ENCODE peak calls at places on chromosomes 3 and 15, in four cellular contexts. H is upper lobe of right lung; V is heart left ventricle; M is CD8-positive, alpha-beta T cell. Y is an unnamed sample.
A peak's percentile ranks its signal among the peaks of the same experiment; 100 is the strongest.

GRCh38 chr15:70763120-70763949 is at the start of gene UACA:
- DNase-seq in H (peak; percentile 94), V (peak; percentile 97), M (peak; percentile 53), Y (peak; percentile 84)

GRCh38 chr3:23830869-23831484 is 25.2 kb downstream of the UBE2E1 start:
- DNase-seq in H (no peak), V (no peak), M (no peak), Y (peak; percentile 54)

GRCh38 chr3:161284989-161285388 is 63.9 kb downstream of the NMD3 start:
- DNase-seq in H (no peak), V (no peak), M (no peak), Y (no peak)

GRCh38 chr3:33807190-33807589 is 8.8 kb downstream of the PDCD6IP start:
- DNase-seq in H (no peak), V (no peak), M (no peak), Y (no peak)

GRCh38 chr3:127288921-127289645 is 1.2 kb upstream of the PRR20G start:
- DNase-seq in H (no peak), V (no peak), M (no peak), Y (no peak)

GRCh38 chr15:76175442-76175841 is 115.7 kb downstream of the TMEM266 start:
- DNase-seq in H (no peak), V (no peak), M (no peak), Y (no peak)

GRCh38 chr3:71724584-71725278 is 471 bp downstream of the EIF4E3 start:
- DNase-seq in H (peak; percentile 79), V (peak; percentile 77), M (peak; percentile 21), Y (peak; percentile 29)

GRCh38 chr3:16053794-16054193 is 120.7 kb upstream of the GALNT15 start:
- DNase-seq in H (no peak), V (no peak), M (no peak), Y (no peak)

GRCh38 chr3:32488609-32489008 is 14.0 kb downstream of the CMTM6 start:
- DNase-seq in H (no peak), V (no peak), M (no peak), Y (no peak)

GRCh38 chr3:42747581-42747980 is 25.5 kb downstream of the CCDC13 start:
- DNase-seq in H (no peak), V (no peak), M (no peak), Y (no peak)

GRCh38 chr3:194779729-194780224 is 94.1 kb downstream of the FAM43A start:
- DNase-seq in H (no peak), V (no peak), M (no peak), Y (no peak)

GRCh38 chr3:37825744-37826143 is 35.9 kb upstream of the CTDSPL start:
- DNase-seq in H (no peak), V (no peak), M (no peak), Y (no peak)

GRCh38 chr15:70236306-70237103 is 138.8 kb upstream of the TLE3 start:
- DNase-seq in H (no peak), V (no peak), M (no peak), Y (no peak)

GRCh38 chr3:179373938-179374337 is 26.4 kb downstream of the MFN1 start:
- DNase-seq in H (no peak), V (no peak), M (no peak), Y (no peak)

GRCh38 chr3:197010556-197011351 is 18.9 kb downstream of the MELTF start:
- DNase-seq in H (no peak), V (peak; percentile 55), M (no peak), Y (no peak)

GRCh38 chr15:101121511-101122090 is 130.2 kb downstream of the CHSY1 start:
- DNase-seq in H (peak; percentile 85), V (peak; percentile 94), M (no peak), Y (peak; percentile 64)

GRCh38 chr15:38182900-38183299 is 69.7 kb upstream of the SPRED1 start:
- DNase-seq in H (no peak), V (no peak), M (no peak), Y (no peak)

GRCh38 chr3:58659051-58659675 is 7.4 kb downstream of the FAM3D start:
- DNase-seq in H (no peak), V (no peak), M (no peak), Y (no peak)

GRCh38 chr15:65087873-65088642 is 11.5 kb downstream of the KBTBD13 start:
- DNase-seq in H (no peak), V (peak; percentile 80), M (no peak), Y (no peak)

GRCh38 chr3:187112934-187113793 is 26.1 kb downstream of the RPL39L start:
- DNase-seq in H (no peak), V (no peak), M (no peak), Y (no peak)

GRCh38 chr3:42476225-42477160 is 25.9 kb upstream of the VIPR1 start:
- DNase-seq in H (peak; percentile 89), V (no peak), M (no peak), Y (no peak)

GRCh38 chr3:151203053-151203420 is at the start of gene GPR171:
- DNase-seq in H (no peak), V (no peak), M (peak; percentile 83), Y (peak; percentile 10)
- H3K4me3 ChIP-seq in H (peak within 1 kb of the TSS; percentile 21), V (no peak within 1 kb of the TSS), M (peak within 1 kb of the TSS; percentile 50), Y (no peak within 1 kb of the TSS)

GRCh38 chr3:66195347-66195783 is 25.4 kb upstream of the SLC25A26 start:
- DNase-seq in H (peak; percentile 71), V (peak; percentile 81), M (no peak), Y (peak; percentile 44)
- H3K4me3 ChIP-seq in H (no peak overlapping the region), V (peak overlapping the region; percentile 1), M (no peak overlapping the region), Y (no peak overlapping the region)

DNA sequence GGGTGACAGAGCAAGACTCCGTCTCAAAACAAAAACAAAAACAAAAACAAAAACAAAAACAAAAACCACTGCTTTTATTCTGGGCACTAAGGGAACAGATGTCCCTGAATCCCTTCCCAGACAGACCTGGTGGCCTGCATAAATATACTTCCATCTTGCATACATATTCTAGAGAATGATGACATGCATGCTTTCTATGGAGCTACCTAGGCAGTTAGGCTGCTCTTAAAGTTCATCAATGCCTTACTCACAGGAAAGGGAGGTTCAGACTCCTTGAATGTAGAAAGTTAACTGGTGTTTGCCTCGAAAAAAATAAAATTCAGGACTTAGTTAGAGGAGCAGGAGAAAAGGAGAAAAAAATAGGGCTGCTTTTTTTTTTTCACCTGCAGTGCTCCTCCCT is 72.6 kb downstream of the C3orf38 start:
- DNase-seq in H (no peak), V (no peak), M (no peak), Y (no peak)
- H3K4me3 ChIP-seq in H (no peak overlapping the region), V (no peak overlapping the region), M (no peak overlapping the region), Y (no peak overlapping the region)

DNA sequence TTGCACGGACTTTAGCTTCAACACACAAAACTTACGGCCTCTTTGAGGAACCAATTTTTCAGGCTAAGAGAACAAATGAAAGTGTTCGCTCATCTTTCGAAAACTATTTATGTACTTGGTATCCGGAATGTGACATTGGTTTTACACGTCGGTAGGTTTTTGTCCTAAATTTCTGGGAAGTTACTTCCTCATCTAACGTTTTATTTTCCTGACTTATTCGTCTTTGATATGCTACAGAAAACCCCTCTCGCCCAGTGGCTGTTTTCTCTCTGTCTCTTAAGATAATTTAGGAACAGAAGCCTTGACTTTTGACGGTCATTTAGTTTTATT is 879 bp upstream of the GREM1 start:
- DNase-seq in H (no peak), V (no peak), M (no peak), Y (no peak)
- H3K4me3 ChIP-seq in H (no peak overlapping the region), V (no peak overlapping the region), M (no peak overlapping the region), Y (no peak overlapping the region)